ENCODE peak calls at places on chromosomes 5 and 9, in five cellular contexts. S, U, E, N and V are unnamed samples.

GRCh38 chr5:136066705-136067271 is 38.0 kb downstream of the TGFBI start:
- DNase-seq in S (peak; percentile 60), U (no peak), E (no peak), N (peak; percentile 88), V (no peak)

GRCh38 chr9:3863114-3863528 is 337.3 kb upstream of the RFX3 start:
- DNase-seq in S (peak; percentile 44), U (no peak), E (peak; percentile 52), N (peak; percentile 96), V (no peak)

GRCh38 chr9:21070171-21070571 is 7.6 kb downstream of the IFNB1 start:
- DNase-seq in S (peak; percentile 76), U (no peak), E (no peak), N (peak; percentile 95), V (peak; percentile 45)

GRCh38 chr5:37120270-37120669 is 128.9 kb downstream of the CPLANE1 start:
- DNase-seq in S (no peak), U (no peak), E (no peak), N (no peak), V (no peak)

GRCh38 chr5:139611703-139612584 is 36.2 kb upstream of the CXXC5 start:
- DNase-seq in S (no peak), U (no peak), E (no peak), N (peak; percentile 29), V (no peak)

GRCh38 chr5:148739524-148739923 is 85.2 kb upstream of the HTR4 start:
- DNase-seq in S (no peak), U (no peak), E (no peak), N (no peak), V (no peak)

GRCh38 chr9:113574381-113575262 is 111.1 kb downstream of the RGS3 start:
- DNase-seq in S (no peak), U (no peak), E (peak; percentile 55), N (peak; percentile 73), V (no peak)

GRCh38 chr5:103962023-103962422 is 399.4 kb upstream of the NUDT12 start:
- DNase-seq in S (no peak), U (no peak), E (no peak), N (no peak), V (no peak)

GRCh38 chr5:112975721-112976431 is 722 bp upstream of the DCP2 start:
- DNase-seq in S (no peak), U (no peak), E (no peak), N (no peak), V (no peak)

GRCh38 chr5:138536665-138537315 is 6.2 kb downstream of the ETF1 start:
- DNase-seq in S (peak; percentile 40), U (no peak), E (no peak), N (peak; percentile 59), V (no peak)

GRCh38 chr5:88140396-88140862 is 128.2 kb downstream of the TMEM161B start:
- DNase-seq in S (no peak), U (no peak), E (no peak), N (no peak), V (no peak)

GRCh38 chr5:178372091-178372695 is 139.6 kb upstream of the PHYKPL start:
- DNase-seq in S (no peak), U (no peak), E (peak; percentile 44), N (peak; percentile 18), V (no peak)

GRCh38 chr5:142872217-142872616 is 102.0 kb downstream of the ARHGAP26 start:
- DNase-seq in S (no peak), U (no peak), E (no peak), N (no peak), V (no peak)

GRCh38 chr9:27094640-27095039 is 14.4 kb upstream of the TEK start:
- DNase-seq in S (no peak), U (no peak), E (no peak), N (peak; percentile 97), V (no peak)

GRCh38 chr9:120408680-120409258 is 171.2 kb downstream of the CDK5RAP2 start:
- DNase-seq in S (no peak), U (no peak), E (no peak), N (no peak), V (no peak)

GRCh38 chr5:97980291-97980690 is 793.2 kb upstream of the RGMB start:
- DNase-seq in S (no peak), U (no peak), E (no peak), N (no peak), V (no peak)
- H3K27ac ChIP-seq in S (no peak overlapping the region), U (no peak overlapping the region), E (no peak overlapping the region), N (no peak overlapping the region), V (no peak overlapping the region)

GRCh38 chr5:132823481-132824050 is 6.9 kb downstream of the SHROOM1 start:
- DNase-seq in S (no peak), U (no peak), E (no peak), N (no peak), V (no peak)

GRCh38 chr5:132825824-132826391 is 4.5 kb downstream of the SHROOM1 start:
- DNase-seq in S (no peak), U (no peak), E (no peak), N (no peak), V (no peak)

GRCh38 chr5:132826424-132827082 is 3.9 kb downstream of the SHROOM1 start:
- DNase-seq in S (no peak), U (no peak), E (no peak), N (no peak), V (no peak)

GRCh38 chr5:132824426-132824825 is 6.0 kb downstream of the SHROOM1 start:
- DNase-seq in S (no peak), U (no peak), E (no peak), N (no peak), V (no peak)

DNA sequence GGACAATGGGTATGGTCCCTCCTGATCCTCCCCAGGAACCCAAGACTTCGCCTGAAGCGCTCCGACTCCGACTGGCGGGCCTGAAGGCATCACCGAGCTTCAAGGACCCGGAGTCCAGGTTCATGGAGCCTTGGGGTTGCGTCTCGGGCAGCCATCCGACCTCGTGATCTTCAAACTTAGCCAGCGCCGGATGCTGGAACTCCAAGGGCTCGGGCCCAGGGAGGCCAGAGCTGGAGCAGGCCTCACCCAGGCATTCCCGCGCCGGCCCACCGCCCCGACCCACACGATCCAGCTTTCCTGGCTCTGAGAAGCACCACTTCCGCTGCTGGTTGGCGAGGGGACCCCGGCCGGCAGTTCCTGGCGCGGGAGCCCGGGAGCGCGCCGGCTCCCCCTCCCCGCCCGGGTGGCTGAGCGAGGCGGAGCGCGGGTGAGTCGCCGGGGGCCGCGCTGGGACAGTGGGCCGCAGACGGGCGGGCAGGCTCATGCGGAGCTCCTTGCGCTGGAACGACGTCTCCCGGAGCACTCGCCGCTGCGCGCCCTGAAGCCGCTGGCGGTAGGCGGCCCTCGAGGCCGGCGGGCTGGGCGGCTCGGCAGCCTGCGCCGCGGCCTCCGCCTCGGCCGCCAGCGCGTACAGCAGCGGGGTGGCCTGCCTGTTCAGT is 5.2 kb downstream of the SHROOM1 start:
- DNase-seq in S (no peak), U (no peak), E (no peak), N (no peak), V (no peak)
- H3K4me3 ChIP-seq in S (no peak overlapping the region), U (no peak overlapping the region), E (no peak overlapping the region), N (no peak overlapping the region), V (no peak overlapping the region)

GRCh38 chr9:734831-735511 is 106.5 kb upstream of the DMRT1 start:
- DNase-seq in S (peak; percentile 22), U (no peak), E (no peak), N (peak; percentile 93), V (no peak)
- H3K27ac ChIP-seq in S (no peak overlapping the region), U (no peak overlapping the region), E (peak overlapping the region; percentile 90), N (peak overlapping the region; percentile 95), V (peak overlapping the region; percentile 89)

DNA sequence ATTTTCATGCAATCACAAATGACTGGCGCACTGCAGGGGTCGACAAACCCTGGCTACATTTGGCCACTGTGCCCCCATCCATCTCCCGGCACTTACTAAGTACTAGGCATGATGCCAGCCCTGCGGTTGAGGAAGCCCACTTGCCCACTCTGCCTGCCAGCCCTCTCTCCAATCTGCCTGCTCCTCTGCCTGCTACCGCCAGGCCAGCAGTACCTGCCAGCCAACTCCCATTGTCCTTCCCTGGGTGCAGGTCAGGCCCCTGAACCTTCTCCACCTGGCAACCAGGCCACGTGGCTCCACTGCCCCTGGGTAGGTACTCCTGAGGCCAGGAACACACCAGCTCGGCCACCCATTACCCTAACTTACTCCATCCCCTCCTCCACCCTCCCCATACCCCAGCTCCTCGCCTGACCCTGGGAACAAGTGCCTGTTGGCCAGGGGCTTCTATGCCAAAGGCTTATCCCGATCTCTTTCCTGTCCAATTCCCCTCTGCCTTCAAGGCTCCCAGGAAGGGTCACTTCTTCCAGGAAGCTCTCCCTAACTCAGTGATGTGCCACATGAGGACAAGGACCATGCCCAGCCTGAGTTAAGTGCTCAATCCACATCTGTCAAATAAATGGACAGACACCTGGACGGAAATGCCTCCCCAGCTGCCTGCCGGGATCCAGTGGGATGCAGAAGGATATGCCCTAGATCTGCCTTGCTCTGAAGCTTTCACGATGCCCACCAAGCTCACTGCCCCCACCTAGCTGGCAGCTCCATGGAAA is 6.6 kb downstream of the EEIG1 start:
- DNase-seq in S (no peak), U (no peak), E (peak; percentile 29), N (no peak), V (no peak)
- H3K4me3 ChIP-seq in S (no peak overlapping the region), U (peak overlapping the region; percentile 97), E (no peak overlapping the region), N (no peak overlapping the region), V (no peak overlapping the region)

GRCh38 chr9:69580582-69580945 is 91.6 kb downstream of the APBA1 start:
- DNase-seq in S (no peak), U (no peak), E (no peak), N (no peak), V (no peak)
- H3K27ac ChIP-seq in S (no peak overlapping the region), U (no peak overlapping the region), E (no peak overlapping the region), N (no peak overlapping the region), V (no peak overlapping the region)

GRCh38 chr5:171582849-171583248 is 163.4 kb downstream of the FGF18 start:
- DNase-seq in S (no peak), U (no peak), E (no peak), N (no peak), V (no peak)
- H3K4me3 ChIP-seq in S (no peak overlapping the region), U (no peak overlapping the region), E (no peak overlapping the region), N (no peak overlapping the region), V (no peak overlapping the region)

GRCh38 chr9:129142115-129142514 is 30.9 kb downstream of the PTPA start:
- DNase-seq in S (no peak), U (no peak), E (no peak), N (no peak), V (no peak)

GRCh38 chr9:129143031-129143441 is 31.8 kb downstream of the PTPA start:
- DNase-seq in S (peak; percentile 84), U (peak; percentile 53), E (peak; percentile 95), N (peak; percentile 93), V (peak; percentile 88)

GRCh38 chr9:129142536-129142935 is 31.3 kb downstream of the PTPA start:
- DNase-seq in S (no peak), U (no peak), E (no peak), N (no peak), V (no peak)

GRCh38 chr9:129145316-129145715 is 32.7 kb downstream of the IER5L start:
- DNase-seq in S (no peak), U (no peak), E (no peak), N (no peak), V (no peak)

DNA sequence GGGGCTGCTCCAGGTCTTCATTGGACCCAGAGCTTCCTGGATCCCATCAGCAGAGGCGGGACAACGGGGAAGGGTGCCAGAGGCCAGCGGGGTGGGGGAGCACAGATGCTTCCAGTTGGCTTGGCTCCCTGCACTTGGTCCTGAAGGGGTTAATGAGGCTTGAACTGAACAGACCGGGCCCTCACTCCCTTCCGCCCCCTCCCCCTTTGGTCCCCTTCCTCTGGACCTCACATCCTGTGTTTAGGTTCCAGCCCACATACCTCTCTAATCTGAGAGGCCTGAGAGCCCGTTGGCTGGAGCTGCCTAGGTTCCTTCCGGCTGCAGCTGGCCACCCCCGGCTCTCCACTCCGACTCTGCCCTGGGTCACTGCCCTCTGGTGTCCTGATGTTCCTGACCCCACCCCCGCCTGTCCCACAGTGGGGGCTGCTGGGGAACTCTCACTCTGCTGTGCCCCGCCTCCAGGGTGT is 32.3 kb downstream of the PTPA start:
- DNase-seq in S (no peak), U (no peak), E (peak; percentile 82), N (peak; percentile 39), V (peak; percentile 57)
- H3K27ac ChIP-seq in S (peak overlapping the region; percentile 99), U (no peak overlapping the region), E (peak overlapping the region; percentile 98), N (peak overlapping the region; percentile 100), V (peak overlapping the region; percentile 91)